ENCODE peak calls at places on chromosomes 12 and 14, in nine cellular contexts. W is upper lobe of right lung; K is sigmoid colon; P is neuronal stem cell; D is heart left ventricle; I is CD4-positive, alpha-beta memory T cell; M is OCI-LY7; V is tibial nerve; U is left lung. E is an unnamed sample.

GRCh38 chr14:64634558-64634957 is 69.7 kb upstream of the PLEKHG3 start:
- DNase-seq in W (no peak), K (peak; percentile 37), P (no peak), D (no peak), I (no peak), M (no peak), V (no peak), U (no peak), E (no peak)

GRCh38 chr12:53569174-53569557 is 57.0 kb downstream of the ATF7 start:
- DNase-seq in W (no peak), K (no peak), P (no peak), D (no peak), I (no peak), M (no peak), V (no peak), U (no peak), E (no peak)

GRCh38 chr12:119691202-119691846 is 23.4 kb downstream of the PRKAB1 start:
- DNase-seq in W (no peak), K (no peak), P (no peak), D (no peak), I (no peak), M (no peak), V (no peak), U (no peak), E (no peak)

GRCh38 chr14:91405241-91405721 is 12.3 kb downstream of the CCDC88C start:
- DNase-seq in W (no peak), K (no peak), P (no peak), D (no peak), I (peak; percentile 83), M (no peak), V (no peak), U (no peak), E (peak; percentile 67)

GRCh38 chr12:68001486-68002466 is 12.5 kb downstream of the IFNG-AS1 start:
- DNase-seq in W (no peak), K (no peak), P (no peak), D (no peak), I (no peak), M (peak; percentile 59), V (no peak), U (no peak), E (no peak)

GRCh38 chr14:105475916-105476845 is 1.6 kb downstream of the CRIP2 start:
- DNase-seq in W (no peak), K (no peak), P (no peak), D (peak; percentile 84), I (no peak), M (no peak), V (no peak), U (peak; percentile 67), E (no peak)

GRCh38 chr14:74551903-74552371 is 58.4 kb downstream of the ISCA2 start:
- DNase-seq in W (no peak), K (no peak), P (no peak), D (peak; percentile 59), I (no peak), M (no peak), V (no peak), U (no peak), E (no peak)

GRCh38 chr12:79407671-79408622 is 282.8 kb downstream of the PAWR start:
- DNase-seq in W (no peak), K (peak; percentile 64), P (peak; percentile 41), D (peak; percentile 26), I (no peak), M (peak; percentile 42), V (no peak), U (peak; percentile 44), E (no peak)

GRCh38 chr12:56151672-56152131 is 685 bp upstream of the MYL6B start:
- DNase-seq in W (peak; percentile 81), K (no peak), P (no peak), D (peak; percentile 37), I (peak; percentile 67), M (peak; percentile 83), V (no peak), U (peak; percentile 70), E (peak; percentile 65)

GRCh38 chr14:59630281-59630963 is 53.8 kb upstream of the CCDC175 start:
- DNase-seq in W (no peak), K (no peak), P (peak; percentile 53), D (no peak), I (no peak), M (no peak), V (no peak), U (no peak), E (no peak)

DNA sequence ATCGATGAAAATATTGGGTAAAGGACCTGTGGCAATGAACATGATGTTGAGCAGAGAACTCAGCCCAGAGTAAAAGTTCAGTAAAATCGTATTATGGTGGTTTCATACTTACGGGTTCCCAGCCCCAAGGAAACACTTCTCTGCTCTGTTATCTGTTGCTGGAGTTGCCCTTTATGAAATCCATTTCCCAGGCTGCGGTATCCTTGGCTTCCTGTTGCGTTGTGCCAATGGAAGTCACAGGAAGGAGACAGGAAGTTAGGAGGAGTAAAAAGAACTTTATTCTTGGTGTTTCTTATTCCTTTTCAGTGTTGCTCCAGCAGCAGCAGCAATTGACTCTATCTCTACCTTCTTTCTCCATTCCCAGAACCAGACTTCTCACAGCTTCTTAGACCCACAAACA is 965.2 kb downstream of the VRK1 start:
- DNase-seq in W (no peak), K (no peak), P (no peak), D (no peak), I (no peak), M (no peak), V (no peak), U (no peak), E (no peak)
- H3K9me3 ChIP-seq in W (no peaks in the 10 kb centered on the region), K (no peaks in the 10 kb centered on the region), P (no peaks in the 10 kb centered on the region), D (no peaks in the 10 kb centered on the region), I (no peaks in the 10 kb centered on the region), M (no peaks in the 10 kb centered on the region), V (no peaks in the 10 kb centered on the region), U (no peaks in the 10 kb centered on the region), E (no peaks in the 10 kb centered on the region)

DNA sequence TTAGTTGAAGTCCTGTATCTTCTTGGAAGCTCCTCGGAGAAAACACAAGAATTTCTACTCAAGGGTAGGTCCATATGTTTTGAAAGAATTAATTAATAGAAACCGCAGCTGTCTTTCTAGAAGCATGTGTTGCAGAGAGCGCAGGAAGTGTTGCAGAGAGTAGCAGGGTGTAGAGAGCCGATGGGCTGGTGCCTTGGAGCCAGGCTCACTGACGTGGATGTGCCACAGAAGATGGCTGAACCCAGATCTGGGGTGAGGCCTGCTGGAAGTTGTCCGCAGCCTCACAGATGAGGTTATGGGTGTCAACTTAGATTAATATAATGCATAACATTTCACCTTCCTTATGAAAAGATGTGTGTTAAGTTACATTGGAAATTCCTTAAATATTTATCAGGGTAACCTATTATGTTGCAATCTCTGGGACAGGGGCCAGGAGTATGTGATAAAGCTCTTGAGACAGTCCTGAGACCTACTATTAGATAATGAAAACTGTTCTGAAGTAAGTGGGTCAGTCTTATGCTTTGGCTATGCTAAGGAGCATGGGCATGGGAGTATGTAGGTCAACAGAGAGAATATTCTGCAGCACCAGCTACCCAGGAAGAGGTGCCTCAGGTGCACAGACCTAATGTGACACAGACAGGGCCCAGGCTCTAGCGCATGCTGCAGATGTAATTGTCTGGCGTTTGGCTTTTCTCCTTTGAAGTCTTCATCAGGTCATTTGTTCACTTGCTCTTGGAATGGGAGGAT is 973.3 kb downstream of the BCL11B start:
- DNase-seq in W (no peak), K (no peak), P (no peak), D (no peak), I (peak; percentile 8), M (no peak), V (no peak), U (no peak), E (no peak)
- H3K9me3 ChIP-seq in W (no peaks in the 10 kb centered on the region), K (no peaks in the 10 kb centered on the region), P (no peaks in the 10 kb centered on the region), D (no peaks in the 10 kb centered on the region), I (no peaks in the 10 kb centered on the region), M (no peaks in the 10 kb centered on the region), V (no peaks in the 10 kb centered on the region), U (no peaks in the 10 kb centered on the region), E (no peaks in the 10 kb centered on the region)

DNA sequence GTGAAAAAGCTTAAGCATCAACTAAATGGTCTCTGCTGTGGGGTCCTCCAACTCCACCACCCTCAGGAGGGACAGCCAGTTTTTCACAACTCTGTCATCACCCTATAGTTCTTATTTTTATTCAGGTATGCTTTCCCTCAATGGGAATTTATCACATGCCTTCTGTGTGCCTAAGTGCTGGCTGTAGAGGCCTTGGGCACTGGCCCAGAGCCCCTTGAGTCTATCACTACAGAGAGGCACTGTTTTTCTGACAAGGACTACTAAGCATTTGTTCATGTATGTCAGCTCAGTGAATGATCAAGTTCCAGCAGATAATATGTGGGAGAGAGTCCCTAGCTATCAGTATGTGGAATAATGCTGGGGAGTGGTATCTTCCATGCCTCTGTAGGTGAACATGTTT is 463.9 kb downstream of the NPAS3 start:
- DNase-seq in W (peak; percentile 71), K (no peak), P (no peak), D (no peak), I (no peak), M (no peak), V (no peak), U (peak; percentile 52), E (no peak)
- H3K9me3 ChIP-seq in W (no peaks in the 10 kb centered on the region), K (no peaks in the 10 kb centered on the region), P (peaks cover 62% of the 10 kb centered on the region), D (no peaks in the 10 kb centered on the region), I (no peaks in the 10 kb centered on the region), M (no peaks in the 10 kb centered on the region), V (peaks cover 4% of the 10 kb centered on the region), U (peaks cover 12% of the 10 kb centered on the region), E (no peaks in the 10 kb centered on the region)

DNA sequence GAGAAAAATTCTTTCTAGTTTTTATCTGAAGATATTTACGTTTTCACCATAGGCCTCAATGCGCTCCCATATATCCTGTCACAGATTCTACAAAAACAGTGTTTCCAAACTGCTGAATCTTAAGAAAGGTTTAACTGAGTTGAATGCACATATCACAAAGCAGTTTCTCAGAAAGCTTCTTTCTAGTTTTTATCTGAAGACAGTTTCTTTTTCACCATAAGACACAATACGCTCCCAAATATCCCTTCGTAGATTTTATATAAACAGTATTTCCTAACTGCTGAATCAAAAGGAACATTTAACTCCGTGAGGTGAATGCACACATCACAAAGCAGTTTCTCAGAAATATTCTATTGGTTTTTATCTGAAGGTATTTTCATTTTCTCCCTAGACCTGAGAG is 385.5 kb downstream of the ALG10 start:
- DNase-seq in W (no peak), K (no peak), P (no peak), D (no peak), I (no peak), M (no peak), V (no peak), U (no peak), E (no peak)
- H3K9me3 ChIP-seq in W (peaks cover 41% of the 10 kb centered on the region), K (peaks cover 31% of the 10 kb centered on the region), P (peaks cover 2% of the 10 kb centered on the region), D (no peaks in the 10 kb centered on the region), I (peaks cover 29% of the 10 kb centered on the region), M (peaks cover 30% of the 10 kb centered on the region), V (peaks cover 46% of the 10 kb centered on the region), U (peaks cover 100% of the 10 kb centered on the region), E (peaks cover 78% of the 10 kb centered on the region)

E was measured in CD4-positive, alpha-beta T cell.